ENCODE peak calls at places on chromosomes 1 and 21, in six cellular contexts. One of them, this sample, is unnamed.

GRCh38 chr1:91278754-91279153 is 125.9 kb downstream of the HFM1 start:
- DNase-seq in kidney: no peak
- DNase-seq in CD8-positive, alpha-beta T cell: no peak
- DNase-seq in fibroblast of lung: peak
- DNase-seq in RWPE1: no peak
- DNase-seq in SK-N-SH: peak
- DNase-seq in this sample: peak

GRCh38 chr1:212010004-212010403 is 25.4 kb downstream of the INTS7 start:
- DNase-seq in kidney: no peak
- DNase-seq in CD8-positive, alpha-beta T cell: no peak
- DNase-seq in fibroblast of lung: no peak
- DNase-seq in RWPE1: no peak
- DNase-seq in SK-N-SH: no peak
- DNase-seq in this sample: no peak

GRCh38 chr1:42730988-42731387 is 9.0 kb downstream of the CLDN19 start:
- DNase-seq in kidney: no peak
- DNase-seq in CD8-positive, alpha-beta T cell: no peak
- DNase-seq in fibroblast of lung: no peak
- DNase-seq in RWPE1: peak
- DNase-seq in SK-N-SH: peak
- DNase-seq in this sample: no peak

GRCh38 chr21:32412998-32413504 is 545 bp downstream of the EVA1C start:
- DNase-seq in kidney: peak
- DNase-seq in CD8-positive, alpha-beta T cell: no peak
- DNase-seq in fibroblast of lung: peak
- DNase-seq in RWPE1: no peak
- DNase-seq in SK-N-SH: no peak
- DNase-seq in this sample: no peak

GRCh38 chr1:15919316-15919715 is 56.6 kb downstream of the ZBTB17 start:
- DNase-seq in kidney: no peak
- DNase-seq in CD8-positive, alpha-beta T cell: peak
- DNase-seq in fibroblast of lung: peak
- DNase-seq in RWPE1: peak
- DNase-seq in SK-N-SH: no peak
- DNase-seq in this sample: peak

GRCh38 chr1:231040800-231041704 is 998 bp upstream of the FAM89A start:
- DNase-seq in kidney: peak
- DNase-seq in CD8-positive, alpha-beta T cell: no peak
- DNase-seq in fibroblast of lung: no peak
- DNase-seq in RWPE1: no peak
- DNase-seq in SK-N-SH: peak
- DNase-seq in this sample: no peak

GRCh38 chr1:3312310-3312734 is 142.1 kb upstream of the ARHGEF16 start:
- DNase-seq in kidney: peak
- DNase-seq in CD8-positive, alpha-beta T cell: no peak
- DNase-seq in fibroblast of lung: no peak
- DNase-seq in RWPE1: no peak
- DNase-seq in SK-N-SH: no peak
- DNase-seq in this sample: no peak

GRCh38 chr1:41268154-41268770 is 26.2 kb upstream of the SCMH1 start:
- DNase-seq in kidney: peak
- DNase-seq in CD8-positive, alpha-beta T cell: peak
- DNase-seq in fibroblast of lung: peak
- DNase-seq in RWPE1: peak
- DNase-seq in SK-N-SH: peak
- DNase-seq in this sample: peak

GRCh38 chr1:43454270-43455011 is 710 bp upstream of the HYI start:
- DNase-seq in kidney: peak
- DNase-seq in CD8-positive, alpha-beta T cell: peak
- DNase-seq in fibroblast of lung: peak
- DNase-seq in RWPE1: peak
- DNase-seq in SK-N-SH: peak
- DNase-seq in this sample: peak

GRCh38 chr1:39190096-39190495 is 14.4 kb upstream of the MACF1 start:
- DNase-seq in kidney: no peak
- DNase-seq in CD8-positive, alpha-beta T cell: no peak
- DNase-seq in fibroblast of lung: no peak
- DNase-seq in RWPE1: no peak
- DNase-seq in SK-N-SH: no peak
- DNase-seq in this sample: no peak

GRCh38 chr1:47651311-47652089 is 213.7 kb downstream of the FOXD2 start:
- DNase-seq in kidney: no peak
- DNase-seq in CD8-positive, alpha-beta T cell: no peak
- DNase-seq in fibroblast of lung: no peak
- DNase-seq in RWPE1: no peak
- DNase-seq in SK-N-SH: no peak
- DNase-seq in this sample: no peak

GRCh38 chr1:224170748-224171478 is 12.1 kb upstream of the DEGS1 start:
- DNase-seq in kidney: no peak
- DNase-seq in CD8-positive, alpha-beta T cell: peak
- DNase-seq in fibroblast of lung: no peak
- DNase-seq in RWPE1: no peak
- DNase-seq in SK-N-SH: peak
- DNase-seq in this sample: peak

GRCh38 chr1:46798820-46799219 is at the start of gene CYP4B1:
- DNase-seq in kidney: peak
- DNase-seq in CD8-positive, alpha-beta T cell: no peak
- DNase-seq in fibroblast of lung: no peak
- DNase-seq in RWPE1: no peak
- DNase-seq in SK-N-SH: no peak
- DNase-seq in this sample: no peak

GRCh38 chr21:37088196-37088595 is 15.1 kb downstream of the TTC3 start:
- DNase-seq in kidney: no peak
- DNase-seq in CD8-positive, alpha-beta T cell: no peak
- DNase-seq in fibroblast of lung: peak
- DNase-seq in RWPE1: no peak
- DNase-seq in SK-N-SH: no peak
- DNase-seq in this sample: no peak

GRCh38 chr1:115874929-115875328 is 34.0 kb upstream of the NHLH2 start:
- DNase-seq in kidney: no peak
- DNase-seq in CD8-positive, alpha-beta T cell: no peak
- DNase-seq in fibroblast of lung: no peak
- DNase-seq in RWPE1: peak
- DNase-seq in SK-N-SH: no peak
- DNase-seq in this sample: peak

GRCh38 chr1:64981602-64981981 is 15.2 kb upstream of the JAK1 start:
- DNase-seq in kidney: no peak
- DNase-seq in CD8-positive, alpha-beta T cell: no peak
- DNase-seq in fibroblast of lung: no peak
- DNase-seq in RWPE1: no peak
- DNase-seq in SK-N-SH: no peak
- DNase-seq in this sample: no peak

DNA sequence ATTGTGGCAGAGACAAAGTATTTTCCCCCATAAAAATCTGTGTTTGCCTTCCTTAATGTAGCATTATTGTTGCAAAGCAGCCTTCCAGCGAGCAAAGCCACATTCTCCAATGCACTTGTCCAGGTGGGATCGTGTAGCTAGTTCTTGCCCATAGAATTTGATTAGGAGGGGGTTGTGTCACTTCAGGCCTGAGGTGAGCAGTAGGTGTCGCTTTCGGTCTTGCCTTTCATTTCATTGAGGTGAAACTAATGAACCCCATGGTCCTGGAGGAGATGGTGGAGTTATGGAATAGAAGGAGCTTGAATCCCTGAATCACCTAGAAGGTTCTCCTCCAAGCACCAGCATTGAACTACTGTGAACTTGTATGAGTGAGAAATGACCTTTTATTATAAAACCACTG is 318.9 kb upstream of the PBX1 start:
- DNase-seq in kidney: no peak
- DNase-seq in CD8-positive, alpha-beta T cell: no peak
- DNase-seq in fibroblast of lung: peak
- DNase-seq in RWPE1: peak
- DNase-seq in SK-N-SH: no peak
- DNase-seq in this sample: no peak
- TF ChIP-seq CTCF in kidney: no peak
- TF ChIP-seq CTCF in CD8-positive, alpha-beta T cell: no peak
- TF ChIP-seq CTCF in fibroblast of lung: no peak
- TF ChIP-seq CTCF in RWPE1: no peak
- TF ChIP-seq CTCF in SK-N-SH: peak
- TF ChIP-seq CTCF in this sample: no peak

DNA sequence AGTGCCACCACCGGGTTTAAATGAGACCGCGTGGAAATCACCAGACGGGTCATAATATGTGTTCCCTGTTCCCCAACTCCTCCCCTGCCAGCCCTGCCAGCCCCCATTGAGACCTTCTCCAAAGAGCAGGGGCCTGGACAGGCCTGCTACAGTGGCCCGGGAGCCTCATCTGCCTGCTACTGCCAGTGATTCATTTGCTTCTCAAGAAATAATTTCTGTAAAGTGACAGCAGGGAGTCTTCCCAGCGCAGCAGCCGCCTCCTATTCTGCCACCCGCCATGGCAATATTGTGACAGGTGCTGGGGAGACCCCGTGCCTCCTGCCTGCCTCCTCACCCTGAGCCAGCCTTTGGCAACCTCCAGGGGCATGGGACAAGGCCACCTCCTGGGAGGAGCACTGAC is 8.9 kb downstream of the IFFO2 start:
- DNase-seq in kidney: peak
- DNase-seq in CD8-positive, alpha-beta T cell: no peak
- DNase-seq in fibroblast of lung: no peak
- DNase-seq in RWPE1: no peak
- DNase-seq in SK-N-SH: no peak
- DNase-seq in this sample: no peak
- TF ChIP-seq CTCF in kidney: no peak
- TF ChIP-seq CTCF in CD8-positive, alpha-beta T cell: no peak
- TF ChIP-seq CTCF in fibroblast of lung: no peak
- TF ChIP-seq CTCF in RWPE1: no peak
- TF ChIP-seq CTCF in SK-N-SH: no peak
- TF ChIP-seq CTCF in this sample: no peak

DNA sequence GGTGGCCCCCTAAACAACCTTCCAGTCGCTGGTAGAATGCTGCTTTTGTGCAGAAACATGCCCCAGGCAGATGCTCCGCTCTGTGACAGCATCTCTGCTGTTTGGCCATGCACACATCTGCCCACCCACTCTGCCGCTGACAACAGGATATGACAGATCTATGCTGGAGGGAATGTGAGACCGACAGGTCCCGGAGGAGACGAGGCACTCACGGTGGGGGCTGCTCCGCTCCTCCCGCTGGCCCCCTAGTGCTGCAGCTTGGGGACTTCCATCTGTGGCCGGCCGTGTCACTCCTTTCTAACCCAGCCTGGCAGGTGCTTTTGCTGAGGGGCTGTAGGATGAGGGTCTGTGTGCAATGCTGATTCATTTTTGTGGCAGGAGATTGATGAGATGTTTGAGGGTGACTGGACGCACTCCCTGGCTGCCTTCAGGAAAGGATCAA is 49.1 kb upstream of the DMRTB1 start:
- DNase-seq in kidney: no peak
- DNase-seq in CD8-positive, alpha-beta T cell: peak
- DNase-seq in fibroblast of lung: no peak
- DNase-seq in RWPE1: no peak
- DNase-seq in SK-N-SH: peak
- DNase-seq in this sample: no peak
- TF ChIP-seq CTCF in kidney: no peak
- TF ChIP-seq CTCF in CD8-positive, alpha-beta T cell: no peak
- TF ChIP-seq CTCF in fibroblast of lung: no peak
- TF ChIP-seq CTCF in RWPE1: no peak
- TF ChIP-seq CTCF in SK-N-SH: no peak
- TF ChIP-seq CTCF in this sample: no peak

DNA sequence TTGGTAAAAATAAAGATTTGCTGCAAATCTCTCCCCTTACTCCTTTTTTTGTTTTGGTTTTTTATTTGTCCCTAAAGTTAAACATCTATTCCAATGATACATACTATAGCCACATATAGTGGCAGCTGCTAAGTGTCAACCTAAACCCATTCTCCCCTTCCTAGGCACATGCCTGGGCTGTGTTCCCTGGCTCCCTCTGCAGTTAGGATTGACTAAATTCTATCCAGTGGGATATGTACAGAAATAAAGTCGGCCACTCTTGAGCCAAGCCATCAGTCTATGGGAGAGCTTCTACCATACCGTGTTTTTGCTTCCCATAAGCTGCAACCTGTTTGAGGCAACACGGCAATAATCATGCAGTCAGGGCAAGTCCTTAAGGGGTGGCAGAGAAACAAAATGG is 23.6 kb downstream of the MCOLN3 start:
- DNase-seq in kidney: no peak
- DNase-seq in CD8-positive, alpha-beta T cell: no peak
- DNase-seq in fibroblast of lung: no peak
- DNase-seq in RWPE1: no peak
- DNase-seq in SK-N-SH: no peak
- DNase-seq in this sample: no peak
- TF ChIP-seq CTCF in kidney: no peak
- TF ChIP-seq CTCF in CD8-positive, alpha-beta T cell: no peak
- TF ChIP-seq CTCF in fibroblast of lung: no peak
- TF ChIP-seq CTCF in RWPE1: no peak
- TF ChIP-seq CTCF in SK-N-SH: no peak
- TF ChIP-seq CTCF in this sample: no peak

GRCh38 chr1:105608713-105609112 is 1447.8 kb upstream of the PRMT6 start:
- DNase-seq in kidney: no peak
- DNase-seq in CD8-positive, alpha-beta T cell: no peak
- DNase-seq in fibroblast of lung: no peak
- DNase-seq in RWPE1: peak
- DNase-seq in SK-N-SH: no peak
- DNase-seq in this sample: peak
- TF ChIP-seq CTCF in kidney: no peak
- TF ChIP-seq CTCF in CD8-positive, alpha-beta T cell: no peak
- TF ChIP-seq CTCF in fibroblast of lung: no peak
- TF ChIP-seq CTCF in RWPE1: no peak
- TF ChIP-seq CTCF in SK-N-SH: peak
- TF ChIP-seq CTCF in this sample: peak

DNA sequence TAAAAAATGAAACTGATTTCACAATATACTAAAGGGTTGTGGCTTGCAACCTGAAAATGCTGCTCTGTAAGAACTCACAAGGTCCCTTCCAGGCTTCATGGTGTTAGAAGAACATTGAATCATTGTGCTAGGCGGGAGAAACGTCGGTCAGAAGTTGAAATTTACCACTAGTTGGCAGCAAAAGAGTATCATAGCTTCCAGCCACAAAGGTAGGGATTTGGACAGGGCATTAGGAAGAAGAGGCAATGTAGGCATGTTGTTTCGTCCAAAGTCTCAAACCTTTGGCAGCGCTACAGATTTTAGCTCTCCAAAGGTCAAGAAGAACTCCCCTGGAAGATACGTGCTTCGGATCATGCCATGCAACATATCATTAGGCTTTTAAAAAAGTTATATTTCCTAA is 62.5 kb upstream of the ZP4 start:
- DNase-seq in kidney: no peak
- DNase-seq in CD8-positive, alpha-beta T cell: no peak
- DNase-seq in fibroblast of lung: no peak
- DNase-seq in RWPE1: no peak
- DNase-seq in SK-N-SH: no peak
- DNase-seq in this sample: peak
- TF ChIP-seq CTCF in kidney: peak
- TF ChIP-seq CTCF in CD8-positive, alpha-beta T cell: no peak
- TF ChIP-seq CTCF in fibroblast of lung: no peak
- TF ChIP-seq CTCF in RWPE1: no peak
- TF ChIP-seq CTCF in SK-N-SH: peak
- TF ChIP-seq CTCF in this sample: peak